ENCODE peak calls at places on chromosomes 13 and 19, in six cellular contexts. Q is prostate gland, E is HepG2, K is breast epithelium, M is GM12891, H is uterus. P is an unnamed sample.
A peak's percentile ranks its signal among the peaks of the same experiment; 100 is the strongest.

GRCh38 chr19:19259741-19260140 is 13.4 kb downstream of the TM6SF2 start:
- DNase-seq in Q (no peak), E (peak; percentile 38), K (no peak), M (peak; percentile 48), H (no peak), P (peak; percentile 91)

GRCh38 chr13:112746044-112746443 is 56.2 kb downstream of the ATP11A start:
- DNase-seq in Q (no peak), E (no peak), K (no peak), M (no peak), H (peak; percentile 23), P (no peak)

GRCh38 chr13:72985610-72986009 is 73.2 kb upstream of the KLF5 start:
- DNase-seq in Q (no peak), E (peak; percentile 50), K (no peak), M (no peak), H (no peak), P (no peak)

GRCh38 chr13:30848332-30849027 is 57.6 kb upstream of the MEDAG start:
- DNase-seq in Q (no peak), E (no peak), K (no peak), M (no peak), H (no peak), P (no peak)

GRCh38 chr19:7527516-7528191 is 5.2 kb downstream of the MCOLN1 start:
- DNase-seq in Q (no peak), E (no peak), K (no peak), M (no peak), H (no peak), P (no peak)

GRCh38 chr13:41361501-41361900 is 50.4 kb downstream of the NAA16 start:
- DNase-seq in Q (no peak), E (no peak), K (no peak), M (no peak), H (no peak), P (no peak)

GRCh38 chr19:49437231-49437630 is 4.1 kb downstream of the SLC17A7 start:
- DNase-seq in Q (no peak), E (no peak), K (no peak), M (no peak), H (no peak), P (no peak)

GRCh38 chr13:87123987-87124784 is 547.0 kb upstream of the SLITRK5 start:
- DNase-seq in Q (no peak), E (peak; percentile 10), K (no peak), M (no peak), H (no peak), P (peak; percentile 70)

GRCh38 chr19:50152578-50152977 is 10.5 kb downstream of the IZUMO2 start:
- DNase-seq in Q (no peak), E (no peak), K (no peak), M (no peak), H (no peak), P (peak; percentile 48)

GRCh38 chr13:43516401-43516826 is 270.4 kb downstream of the ENOX1 start:
- DNase-seq in Q (peak; percentile 63), E (no peak), K (no peak), M (no peak), H (peak; percentile 77), P (no peak)

GRCh38 chr13:27264181-27264580 is 6.4 kb upstream of the RASL11A start:
- DNase-seq in Q (no peak), E (no peak), K (no peak), M (no peak), H (no peak), P (no peak)

GRCh38 chr19:40741527-40742390 is 8.5 kb downstream of the ACTMAP start:
- DNase-seq in Q (no peak), E (no peak), K (no peak), M (no peak), H (no peak), P (no peak)

GRCh38 chr19:38710928-38711725 is 33.1 kb downstream of the CAPN12 start:
- DNase-seq in Q (peak; percentile 56), E (no peak), K (no peak), M (no peak), H (no peak), P (no peak)

GRCh38 chr19:30682576-30683536 is 310.7 kb downstream of the ZNF536 start:
- DNase-seq in Q (peak; percentile 59), E (peak; percentile 35), K (peak; percentile 59), M (peak; percentile 69), H (peak; percentile 82), P (peak; percentile 82)

GRCh38 chr19:10655457-10656312 is 1.5 kb downstream of the ILF3 start:
- DNase-seq in Q (peak; percentile 38), E (peak; percentile 12), K (no peak), M (no peak), H (no peak), P (no peak)

GRCh38 chr19:48053856-48054255 is 10.0 kb upstream of the CABP5 start:
- DNase-seq in Q (no peak), E (no peak), K (no peak), M (no peak), H (no peak), P (no peak)

GRCh38 chr19:6498294-6499036 is 3.6 kb downstream of the TUBB4A start:
- DNase-seq in Q (no peak), E (no peak), K (no peak), M (no peak), H (no peak), P (no peak)

GRCh38 chr19:6499052-6499790 is 2.9 kb downstream of the TUBB4A start:
- DNase-seq in Q (no peak), E (no peak), K (no peak), M (no peak), H (no peak), P (no peak)

GRCh38 chr19:6500837-6501739 is 1.0 kb downstream of the TUBB4A start:
- DNase-seq in Q (no peak), E (no peak), K (no peak), M (no peak), H (no peak), P (no peak)

GRCh38 chr19:6503407-6504201 is 1.5 kb upstream of the TUBB4A start:
- DNase-seq in Q (no peak), E (no peak), K (no peak), M (no peak), H (no peak), P (no peak)

GRCh38 chr19:6501740-6502648 is at the start of gene TUBB4A:
- DNase-seq in Q (no peak), E (no peak), K (no peak), M (peak; percentile 79), H (no peak), P (no peak)
- TF ChIP-seq POLR2A in Q (no peak), E (no peak), K (no peak), M (no peak), H (no peak), P (no peak)

GRCh38 chr19:4815426-4816387 is 15.8 kb downstream of the TICAM1 start:
- DNase-seq in Q (peak; percentile 88), E (peak; percentile 93), K (peak; percentile 91), M (peak; percentile 86), H (peak; percentile 90), P (peak; percentile 70)
- TF ChIP-seq POLR2A in Q (no peak), E (no peak), K (no peak), M (peak; percentile 6), H (no peak), P (no peak)

GRCh38 chr19:44847144-44848035 is 1.3 kb downstream of the NECTIN2 start:
- DNase-seq in Q (peak; percentile 86), E (peak; percentile 42), K (peak; percentile 89), M (no peak), H (peak; percentile 77), P (no peak)

GRCh38 chr19:44846455-44847143 is 502 bp downstream of the NECTIN2 start:
- DNase-seq in Q (peak; percentile 35), E (no peak), K (peak; percentile 50), M (no peak), H (peak; percentile 68), P (no peak)

GRCh38 chr19:44848036-44848804 is 2.1 kb downstream of the NECTIN2 start:
- DNase-seq in Q (peak; percentile 21), E (no peak), K (peak; percentile 38), M (no peak), H (peak; percentile 44), P (no peak)

GRCh38 chr19:44845286-44845611 is 848 bp upstream of the NECTIN2 start:
- DNase-seq in Q (peak; percentile 46), E (no peak), K (no peak), M (no peak), H (peak; percentile 64), P (no peak)

GRCh38 chr19:44845612-44846454 is at the start of gene NECTIN2:
- DNase-seq in Q (peak; percentile 100), E (peak; percentile 95), K (peak; percentile 99), M (peak; percentile 97), H (peak; percentile 100), P (peak; percentile 90)
- TF ChIP-seq POLR2A in Q (peak; percentile 97), E (peak; percentile 87), K (peak; percentile 84), M (no peak), H (peak; percentile 91), P (peak; percentile 55)

DNA sequence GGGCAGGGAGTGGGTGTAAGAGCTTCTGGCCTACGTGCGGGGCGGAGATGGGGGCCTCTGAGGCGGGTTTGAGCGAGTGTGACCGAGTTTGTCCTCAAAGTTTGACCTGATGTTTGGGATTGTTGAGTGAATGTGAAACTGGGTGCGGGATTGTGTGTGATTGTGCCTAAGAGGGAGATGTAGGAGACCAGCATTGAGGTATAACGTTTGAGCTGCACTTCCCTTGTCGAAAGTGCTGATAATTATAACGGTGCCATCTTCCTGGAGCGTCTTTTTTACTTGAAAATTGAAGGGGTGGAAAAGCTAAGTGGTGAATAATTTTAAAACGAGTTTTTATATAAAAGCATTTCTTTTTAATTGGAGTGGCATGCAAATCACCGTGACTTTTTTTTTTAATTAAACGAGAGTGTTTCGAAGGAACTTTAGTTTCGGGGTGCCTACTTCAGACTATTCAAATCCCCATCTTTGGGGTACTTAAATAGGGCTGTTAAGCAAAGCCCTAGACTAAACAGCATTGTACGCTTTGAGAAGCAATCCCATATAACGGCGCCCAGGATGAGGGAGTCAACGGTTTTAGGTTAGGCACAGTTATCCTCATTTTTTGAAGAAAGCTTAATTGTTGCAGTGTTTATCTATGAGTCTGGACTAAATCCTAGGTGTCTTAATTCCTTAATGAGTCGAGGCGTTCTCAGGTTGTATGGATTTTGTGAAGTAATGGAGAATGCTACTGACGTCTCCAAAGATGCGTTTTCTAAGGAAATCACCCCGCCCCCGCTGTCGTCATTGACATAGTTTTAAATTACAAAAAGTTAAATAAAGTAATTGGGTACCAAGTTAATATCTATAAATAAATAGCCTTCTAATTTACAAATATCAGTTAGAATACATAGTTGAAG is 618 bp downstream of the ZNF146 start:
- DNase-seq in Q (no peak), E (no peak), K (no peak), M (no peak), H (no peak), P (no peak)
- TF ChIP-seq POLR2A in Q (no peak), E (no peak), K (no peak), M (no peak), H (no peak), P (no peak)

GRCh38 chr13:106569233-106570095 is 1.5 kb upstream of the ARGLU1 start:
- DNase-seq in Q (no peak), E (no peak), K (no peak), M (no peak), H (no peak), P (no peak)
- TF ChIP-seq POLR2A in Q (no peak), E (no peak), K (no peak), M (no peak), H (no peak), P (no peak)